ENCODE peak calls at places on chromosomes 2 and 18, in five cellular contexts. Q is HTR-8/SVneo, M is GM04503, K is mammary epithelial cell, X is heart left ventricle. H is an unnamed sample.

GRCh38 chr2:128384446-128384845 is 65.8 kb upstream of the HS6ST1 start:
- DNase-seq in X (peak), K (no peak), M (no peak), Q (no peak), H (no peak)

GRCh38 chr2:74041726-74042125 is 57.0 kb downstream of the TET3 start:
- DNase-seq in Q (no peak), K (no peak), M (no peak), X (no peak), H (no peak)

GRCh38 chr18:79882522-79883241 is 68.8 kb downstream of the SLC66A2 start:
- DNase-seq in X (peak), K (no peak), Q (no peak), M (no peak), H (no peak)

GRCh38 chr2:27154990-27155615 is 6.3 kb downstream of the TCF23 start:
- DNase-seq in M (no peak), Q (no peak), K (peak), X (no peak), H (no peak)

GRCh38 chr2:11411768-11412448 is 54.1 kb downstream of the E2F6 start:
- DNase-seq in K (no peak), M (no peak), X (no peak), Q (peak), H (peak)

GRCh38 chr2:176105078-176105726 is 1.9 kb upstream of the HOXD11 start:
- DNase-seq in Q (no peak), X (no peak), M (no peak), K (no peak), H (no peak)

GRCh38 chr18:63322908-63323634 is 3.5 kb upstream of the BCL2 start:
- DNase-seq in X (peak), Q (no peak), K (peak), M (no peak), H (peak)

GRCh38 chr2:105888625-105889024 is 143.9 kb downstream of the NCK2 start:
- DNase-seq in K (no peak), Q (no peak), X (no peak), M (no peak), H (peak)

GRCh38 chr2:7667260-7667757 is 750.1 kb downstream of the RNF144A start:
- DNase-seq in X (no peak), K (no peak), M (no peak), Q (no peak), H (no peak)

GRCh38 chr2:236986524-236987330 is 99.0 kb upstream of the COPS8 start:
- DNase-seq in Q (no peak), K (no peak), M (no peak), X (no peak), H (no peak)

GRCh38 chr2:239297142-239298125 is 103.4 kb downstream of the HDAC4 start:
- DNase-seq in K (no peak), X (peak), Q (no peak), M (no peak), H (no peak)

GRCh38 chr2:10457846-10458563 is 9.9 kb upstream of the ODC1 start:
- DNase-seq in M (no peak), X (no peak), Q (no peak), K (peak), H (no peak)

GRCh38 chr2:37891846-37892435 is 33.1 kb upstream of the RMDN2 start:
- DNase-seq in X (no peak), Q (no peak), K (no peak), M (no peak), H (no peak)

GRCh38 chr2:158493458-158493857 is 36.7 kb downstream of the PKP4 start:
- DNase-seq in Q (no peak), M (no peak), X (peak), K (no peak), H (no peak)

GRCh38 chr2:215003001-215003400 is 135.4 kb downstream of the ABCA12 start:
- DNase-seq in X (no peak), Q (no peak), K (no peak), M (no peak), H (no peak)

GRCh38 chr18:9722691-9723090 is 14.6 kb downstream of the RAB31 start:
- DNase-seq in K (peak), M (no peak), X (no peak), Q (no peak), H (no peak)

GRCh38 chr2:134677866-134678774 is 40.7 kb downstream of the TMEM163 start:
- DNase-seq in K (no peak), Q (no peak), X (no peak), M (no peak), H (no peak)

GRCh38 chr18:51361130-51361860 is 163.8 kb upstream of the MEX3C start:
- DNase-seq in X (peak), K (no peak), Q (no peak), M (no peak), H (no peak)

GRCh38 chr2:173667415-173667814 is 297.8 kb downstream of the SP3 start:
- DNase-seq in M (no peak), Q (no peak), X (no peak), K (peak), H (no peak)

GRCh38 chr2:170354409-170354808 is 176.5 kb downstream of the MYO3B start:
- DNase-seq in K (no peak), Q (no peak), M (no peak), X (no peak), H (no peak)

GRCh38 chr2:162545254-162545653 is 201.3 kb downstream of the GCA start:
- DNase-seq in K (no peak), X (no peak), M (no peak), Q (no peak), H (no peak)

GRCh38 chr18:21063011-21063410 is 48.6 kb downstream of the ROCK1 start:
- DNase-seq in M (no peak), K (no peak), X (no peak), Q (no peak), H (no peak)

GRCh38 chr18:78979682-78980278 is at the start of gene SALL3:
- DNase-seq in M (no peak), Q (no peak), X (no peak), K (no peak), H (no peak)

GRCh38 chr2:20483496-20483895 is 36.6 kb downstream of the RHOB start:
- DNase-seq in Q (no peak), K (no peak), X (peak), M (no peak), H (no peak)

GRCh38 chr2:206968139-206969086 is 29.1 kb downstream of the CPO start:
- DNase-seq in X (no peak), M (no peak), K (peak), Q (no peak), H (no peak)

GRCh38 chr2:29139152-29139551 is 23.9 kb downstream of the CLIP4 start:
- DNase-seq in M (no peak), X (no peak), K (peak), Q (no peak), H (no peak)

GRCh38 chr2:234671716-234672115 is 174.8 kb upstream of the ARL4C start:
- DNase-seq in K (no peak), Q (no peak), M (no peak), X (no peak), H (no peak)

GRCh38 chr2:2570360-2570759 is 239.3 kb upstream of the MYT1L start:
- DNase-seq in M (no peak), K (no peak), Q (no peak), X (no peak), H (no peak)

GRCh38 chr2:220224711-220225519 is 597.5 kb downstream of the SLC4A3 start:
- DNase-seq in Q (peak), X (no peak), M (peak), K (peak), H (no peak)

GRCh38 chr2:23330214-23330613 is 54.8 kb upstream of the KLHL29 start:
- DNase-seq in Q (peak), K (no peak), M (no peak), X (no peak), H (peak)

H was measured in erythroblast.